ENCODE peak calls at places on chromosome 4, in five cellular contexts. One of them, this sample, is unnamed.

GRCh38 chr4:126604273-126604867 is 1028.4 kb upstream of the INTU start:
- DNase-seq in ACHN: peak
- DNase-seq in NCI-H2029 treated with DMSO at 0.1 percent for 48 hours: no peak
- DNase-seq in SHP77 treated with DMSO at 0.1 percent for 48 hours: no peak
- DNase-seq in stimulated activated CD8-positive, alpha-beta memory T cell treated with anti-CD3 and anti-CD28 coated beads, Interleukin-4, amount 100 ng/mL, for 1 hour: no peak
- DNase-seq in this sample: peak

GRCh38 chr4:3135155-3136011 is 60.9 kb downstream of the HTT start:
- DNase-seq in ACHN: no peak
- DNase-seq in NCI-H2029 treated with DMSO at 0.1 percent for 48 hours: peak
- DNase-seq in SHP77 treated with DMSO at 0.1 percent for 48 hours: no peak
- DNase-seq in stimulated activated CD8-positive, alpha-beta memory T cell treated with anti-CD3 and anti-CD28 coated beads, Interleukin-4, amount 100 ng/mL, for 1 hour: no peak
- DNase-seq in this sample: no peak

GRCh38 chr4:86400216-86400615 is 40.4 kb upstream of the MAPK10 start:
- DNase-seq in ACHN: no peak
- DNase-seq in NCI-H2029 treated with DMSO at 0.1 percent for 48 hours: no peak
- DNase-seq in SHP77 treated with DMSO at 0.1 percent for 48 hours: no peak
- DNase-seq in stimulated activated CD8-positive, alpha-beta memory T cell treated with anti-CD3 and anti-CD28 coated beads, Interleukin-4, amount 100 ng/mL, for 1 hour: no peak
- DNase-seq in this sample: no peak

GRCh38 chr4:1983846-1984405 is 24.8 kb downstream of the NELFA start:
- DNase-seq in ACHN: no peak
- DNase-seq in NCI-H2029 treated with DMSO at 0.1 percent for 48 hours: no peak
- DNase-seq in SHP77 treated with DMSO at 0.1 percent for 48 hours: no peak
- DNase-seq in stimulated activated CD8-positive, alpha-beta memory T cell treated with anti-CD3 and anti-CD28 coated beads, Interleukin-4, amount 100 ng/mL, for 1 hour: no peak
- DNase-seq in this sample: no peak

GRCh38 chr4:156559346-156559745 is 412.3 kb downstream of the PDGFC start:
- DNase-seq in ACHN: no peak
- DNase-seq in NCI-H2029 treated with DMSO at 0.1 percent for 48 hours: no peak
- DNase-seq in SHP77 treated with DMSO at 0.1 percent for 48 hours: no peak
- DNase-seq in stimulated activated CD8-positive, alpha-beta memory T cell treated with anti-CD3 and anti-CD28 coated beads, Interleukin-4, amount 100 ng/mL, for 1 hour: no peak
- DNase-seq in this sample: no peak

GRCh38 chr4:183469327-183469726 is 24.9 kb downstream of the CDKN2AIP start:
- DNase-seq in ACHN: no peak
- DNase-seq in NCI-H2029 treated with DMSO at 0.1 percent for 48 hours: no peak
- DNase-seq in SHP77 treated with DMSO at 0.1 percent for 48 hours: no peak
- DNase-seq in stimulated activated CD8-positive, alpha-beta memory T cell treated with anti-CD3 and anti-CD28 coated beads, Interleukin-4, amount 100 ng/mL, for 1 hour: no peak
- DNase-seq in this sample: no peak

GRCh38 chr4:37699874-37700481 is 13.8 kb upstream of the RELL1 start:
- DNase-seq in ACHN: no peak
- DNase-seq in NCI-H2029 treated with DMSO at 0.1 percent for 48 hours: no peak
- DNase-seq in SHP77 treated with DMSO at 0.1 percent for 48 hours: no peak
- DNase-seq in stimulated activated CD8-positive, alpha-beta memory T cell treated with anti-CD3 and anti-CD28 coated beads, Interleukin-4, amount 100 ng/mL, for 1 hour: no peak
- DNase-seq in this sample: no peak

GRCh38 chr4:74098628-74098995 is 383 bp downstream of the CXCL2 start:
- DNase-seq in ACHN: no peak
- DNase-seq in NCI-H2029 treated with DMSO at 0.1 percent for 48 hours: no peak
- DNase-seq in SHP77 treated with DMSO at 0.1 percent for 48 hours: no peak
- DNase-seq in stimulated activated CD8-positive, alpha-beta memory T cell treated with anti-CD3 and anti-CD28 coated beads, Interleukin-4, amount 100 ng/mL, for 1 hour: no peak
- DNase-seq in this sample: no peak

GRCh38 chr4:39642885-39643550 is 4.4 kb upstream of the SMIM14 start:
- DNase-seq in ACHN: no peak
- DNase-seq in NCI-H2029 treated with DMSO at 0.1 percent for 48 hours: no peak
- DNase-seq in SHP77 treated with DMSO at 0.1 percent for 48 hours: no peak
- DNase-seq in stimulated activated CD8-positive, alpha-beta memory T cell treated with anti-CD3 and anti-CD28 coated beads, Interleukin-4, amount 100 ng/mL, for 1 hour: no peak
- DNase-seq in this sample: no peak

GRCh38 chr4:101103381-101104142 is 243.8 kb downstream of the PPP3CA start:
- DNase-seq in ACHN: no peak
- DNase-seq in NCI-H2029 treated with DMSO at 0.1 percent for 48 hours: no peak
- DNase-seq in SHP77 treated with DMSO at 0.1 percent for 48 hours: no peak
- DNase-seq in stimulated activated CD8-positive, alpha-beta memory T cell treated with anti-CD3 and anti-CD28 coated beads, Interleukin-4, amount 100 ng/mL, for 1 hour: no peak
- DNase-seq in this sample: no peak